ENCODE peak calls at places on chromosomes 11 and 22, in eight cellular contexts. F is HL-60, H is ovary, U is GM23338, Z is coronary artery, R is prostate gland, Y is foreskin fibroblast, P is HFF-Myc. K is an unnamed sample.

GRCh38 chr11:35144811-35145210 is 5.8 kb downstream of the CD44 start:
- DNase-seq in F (peak), H (no peak), U (no peak), Z (no peak), R (no peak), Y (no peak), P (no peak), K (no peak)

GRCh38 chr22:46748948-46749681 is 11.1 kb upstream of the CERK start:
- DNase-seq in F (peak), H (no peak), U (no peak), Z (no peak), R (no peak), Y (peak), P (no peak), K (no peak)

GRCh38 chr22:21695432-21696085 is 29.7 kb downstream of the PPIL2 start:
- DNase-seq in F (no peak), H (no peak), U (no peak), Z (peak), R (no peak), Y (no peak), P (no peak), K (no peak)

GRCh38 chr11:128553662-128554392 is 33.5 kb downstream of the ETS1 start:
- DNase-seq in F (no peak), H (no peak), U (no peak), Z (no peak), R (no peak), Y (no peak), P (no peak), K (no peak)

GRCh38 chr11:62555464-62556092 is 9.0 kb upstream of the AHNAK start:
- DNase-seq in F (peak), H (no peak), U (peak), Z (no peak), R (peak), Y (no peak), P (no peak), K (no peak)

GRCh38 chr11:68019486-68019885 is 9.4 kb downstream of the ALDH3B1 start:
- DNase-seq in F (no peak), H (no peak), U (no peak), Z (no peak), R (no peak), Y (no peak), P (no peak), K (no peak)

GRCh38 chr22:26681395-26681821 is 24.0 kb downstream of the MIAT start:
- DNase-seq in F (no peak), H (no peak), U (peak), Z (no peak), R (no peak), Y (peak), P (no peak), K (peak)

GRCh38 chr11:83610996-83611395 is 324.8 kb upstream of the CCDC90B start:
- DNase-seq in F (no peak), H (no peak), U (no peak), Z (no peak), R (no peak), Y (no peak), P (no peak), K (no peak)

GRCh38 chr11:29452131-29452530 is 564.7 kb downstream of the KCNA4 start:
- DNase-seq in F (no peak), H (no peak), U (no peak), Z (no peak), R (no peak), Y (no peak), P (no peak), K (peak)

GRCh38 chr11:111454561-111455192 is 57.5 kb downstream of the BTG4 start:
- DNase-seq in F (peak), H (no peak), U (peak), Z (no peak), R (peak), Y (peak), P (no peak), K (peak)

GRCh38 chr11:11084337-11084736 is 226.5 kb upstream of the ZBED5 start:
- DNase-seq in F (no peak), H (no peak), U (no peak), Z (no peak), R (no peak), Y (no peak), P (no peak), K (no peak)
- H3K4me3 ChIP-seq in F (no peak), H (no peak), U (no peak), Z (no peak), R (no peak), Y (no peak), P (no peak), K (no peak)

GRCh38 chr22:48406161-48406560 is 1421.5 kb downstream of the BRD1 start:
- DNase-seq in F (no peak), H (no peak), U (no peak), Z (no peak), R (no peak), Y (no peak), P (no peak), K (no peak)

GRCh38 chr22:48403521-48403921 is 1424.2 kb downstream of the BRD1 start:
- DNase-seq in F (no peak), H (no peak), U (no peak), Z (peak), R (no peak), Y (no peak), P (no peak), K (no peak)

GRCh38 chr22:48404004-48404403 is 1423.7 kb downstream of the BRD1 start:
- DNase-seq in F (no peak), H (no peak), U (no peak), Z (no peak), R (no peak), Y (no peak), P (no peak), K (no peak)

GRCh38 chr22:48405741-48406140 is 1421.9 kb downstream of the BRD1 start:
- DNase-seq in F (no peak), H (no peak), U (no peak), Z (no peak), R (no peak), Y (no peak), P (no peak), K (no peak)

GRCh38 chr22:48404801-48405447 is 1422.7 kb downstream of the BRD1 start:
- DNase-seq in F (no peak), H (no peak), U (no peak), Z (no peak), R (no peak), Y (no peak), P (no peak), K (no peak)
- H3K4me3 ChIP-seq in F (no peak), H (no peak), U (no peak), Z (no peak), R (no peak), Y (no peak), P (no peak), K (no peak)

GRCh38 chr11:12681462-12681861 is 7.2 kb downstream of the TEAD1 start:
- DNase-seq in F (no peak), H (no peak), U (no peak), Z (no peak), R (no peak), Y (no peak), P (no peak), K (no peak)
- H3K4me3 ChIP-seq in F (no peak), H (no peak), U (peak), Z (no peak), R (no peak), Y (no peak), P (no peak), K (no peak)

GRCh38 chr11:60984149-60984548 is 12.7 kb downstream of the CD6 start:
- DNase-seq in F (no peak), H (no peak), U (no peak), Z (no peak), R (no peak), Y (no peak), P (no peak), K (no peak)
- H3K4me3 ChIP-seq in F (no peak), H (no peak), U (no peak), Z (no peak), R (no peak), Y (no peak), P (no peak), K (no peak)

GRCh38 chr22:17706947-17707346 is 67.3 kb downstream of the BID start:
- DNase-seq in F (no peak), H (no peak), U (no peak), Z (no peak), R (no peak), Y (no peak), P (no peak), K (no peak)
- H3K4me3 ChIP-seq in F (no peak), H (peak), U (no peak), Z (peak), R (peak), Y (peak), P (peak), K (peak)